ENCODE peak calls at places on chromosomes 16 and 17, in seven cellular contexts. Q is endothelial cell, K is EH, D is heart left ventricle, R is MCF 10A, S is PC-3, V is mucosa of gallbladder. G is an unnamed sample.

GRCh38 chr16:65523258-65523950 is 401.5 kb upstream of the CDH11 start:
- DNase-seq in V (no peak), S (no peak), K (no peak), R (no peak), D (no peak), Q (no peak), G (no peak)

GRCh38 chr16:53147500-53148065 is 92.8 kb downstream of the CHD9 start:
- DNase-seq in Q (no peak), D (no peak), V (no peak), S (peak; percentile 7), K (no peak), R (peak; percentile 8), G (no peak)

GRCh38 chr17:27526603-27527002 is 70.4 kb downstream of the KSR1 start:
- DNase-seq in S (no peak), V (peak; percentile 61), D (peak; percentile 43), Q (peak; percentile 32), R (no peak), K (peak; percentile 62), G (no peak)

GRCh38 chr17:77600346-77600745 is 358.2 kb upstream of the TNRC6C start:
- DNase-seq in V (no peak), R (no peak), K (no peak), Q (no peak), D (no peak), S (no peak), G (no peak)

GRCh38 chr17:48328457-48328856 is 101.6 kb downstream of the SKAP1 start:
- DNase-seq in D (no peak), Q (no peak), K (no peak), S (peak; percentile 41), V (no peak), R (no peak), G (no peak)

GRCh38 chr16:11190585-11191565 is 65.1 kb downstream of the SOCS1 start:
- DNase-seq in Q (no peak), S (peak; percentile 25), K (peak; percentile 51), R (no peak), V (no peak), D (no peak), G (no peak)

GRCh38 chr17:30344283-30345088 is 10.6 kb upstream of the TMIGD1 start:
- DNase-seq in Q (peak; percentile 27), S (peak; percentile 73), K (peak; percentile 30), R (peak; percentile 89), D (peak; percentile 34), V (peak; percentile 84), G (peak; percentile 24)

GRCh38 chr17:21354796-21355385 is 21.3 kb upstream of the KCNJ12 start:
- DNase-seq in R (no peak), Q (no peak), D (no peak), V (no peak), S (no peak), K (no peak), G (no peak)

GRCh38 chr16:55480228-55480655 is 1.2 kb downstream of the MMP2 start:
- DNase-seq in R (peak; percentile 83), V (peak; percentile 85), K (peak; percentile 93), D (peak; percentile 87), S (peak; percentile 4), Q (peak; percentile 41), G (peak; percentile 57)

GRCh38 chr16:24731722-24732419 is 2.4 kb downstream of the TNRC6A start:
- DNase-seq in Q (no peak), V (no peak), K (no peak), R (no peak), D (peak; percentile 67), S (no peak), G (no peak)

GRCh38 chr17:78780335-78780734 is 1.7 kb downstream of the CYTH1 start:
- DNase-seq in V (no peak), D (no peak), K (no peak), S (no peak), R (no peak), Q (no peak), G (no peak)

GRCh38 chr16:67157892-67158635 is 1.6 kb downstream of the TRADD start:
- DNase-seq in S (no peak), R (no peak), V (no peak), K (no peak), D (no peak), Q (no peak), G (no peak)

GRCh38 chr16:4682616-4683254 is 10.6 kb upstream of the NUDT16L1 start:
- DNase-seq in D (no peak), S (peak; percentile 54), K (peak; percentile 20), Q (peak; percentile 65), R (peak; percentile 49), V (no peak), G (no peak)

GRCh38 chr16:56606688-56607618 is 1.4 kb upstream of the MT2A start:
- DNase-seq in K (peak; percentile 98), D (peak; percentile 67), V (peak; percentile 74), R (peak; percentile 99), S (peak; percentile 95), Q (peak; percentile 67), G (peak; percentile 84)

GRCh38 chr16:15644306-15644961 is 1.5 kb upstream of the MARF1 start:
- DNase-seq in R (peak; percentile 87), D (no peak), K (peak; percentile 71), Q (no peak), S (peak; percentile 68), V (no peak), G (no peak)

GRCh38 chr16:67236551-67237395 is 9.8 kb downstream of the TMEM208 start:
- DNase-seq in R (peak; percentile 70), S (peak; percentile 51), V (no peak), Q (peak; percentile 75), K (peak; percentile 68), D (no peak), G (no peak)